ENCODE peak calls at places on chromosome 5, in ten cellular contexts. E is stomach, H is GM12891, X is HCT116, V is GM12878, S is breast epithelium, O is HepG2, W is transverse colon, D is prostate gland, L is GM12892. P is an unnamed sample.

GRCh38 chr5:96572864-96573512 is 89.2 kb upstream of the CAST start:
- DNase-seq in L (no peak), H (no peak), D (no peak), V (no peak), S (no peak), X (no peak), E (no peak), W (no peak), O (no peak), P (no peak)

GRCh38 chr5:35230043-35230611 is at the start of gene PRLR:
- DNase-seq in O (peak; percentile 69), H (peak; percentile 11), V (no peak), S (peak; percentile 69), X (no peak), D (peak; percentile 24), E (peak; percentile 47), W (peak; percentile 62), L (no peak), P (no peak)

GRCh38 chr5:78816143-78816765 is 167.7 kb upstream of the LHFPL2 start:
- DNase-seq in S (no peak), E (no peak), O (no peak), V (no peak), X (no peak), L (no peak), H (no peak), W (no peak), D (no peak), P (no peak)

GRCh38 chr5:43602818-43603534 is at the start of gene NNT:
- DNase-seq in O (peak; percentile 61), X (no peak), L (peak; percentile 62), D (peak; percentile 77), W (peak; percentile 84), H (peak; percentile 64), E (peak; percentile 78), S (peak; percentile 64), V (no peak), P (peak; percentile 96)

GRCh38 chr5:61907995-61908394 is 398.0 kb upstream of the KIF2A start:
- DNase-seq in D (no peak), H (no peak), O (no peak), W (no peak), X (no peak), V (no peak), E (no peak), L (no peak), S (no peak), P (no peak)

GRCh38 chr5:41763096-41763495 is 107.1 kb downstream of the OXCT1 start:
- DNase-seq in X (no peak), D (no peak), E (no peak), S (no peak), W (no peak), V (no peak), O (no peak), H (no peak), L (no peak), P (no peak)

GRCh38 chr5:180080670-180081280 is 9.2 kb upstream of the RNF130 start:
- DNase-seq in H (no peak), W (no peak), X (no peak), O (no peak), L (no peak), S (no peak), D (no peak), E (no peak), V (no peak), P (no peak)

GRCh38 chr5:91027316-91027937 is 355.7 kb downstream of the ARRDC3 start:
- DNase-seq in L (no peak), O (peak; percentile 23), V (no peak), S (no peak), W (no peak), H (no peak), E (no peak), D (no peak), X (no peak), P (no peak)

GRCh38 chr5:67006152-67006848 is 190.3 kb downstream of the CD180 start:
- DNase-seq in V (no peak), S (no peak), X (no peak), O (no peak), D (no peak), W (no peak), E (no peak), H (no peak), L (no peak), P (no peak)

GRCh38 chr5:67003373-67003905 is 193.2 kb downstream of the CD180 start:
- DNase-seq in S (no peak), W (no peak), H (no peak), O (no peak), E (no peak), X (no peak), V (no peak), L (no peak), D (no peak), P (no peak)

GRCh38 chr5:67002832-67003231 is 193.8 kb downstream of the CD180 start:
- DNase-seq in E (no peak), V (no peak), S (no peak), W (no peak), X (no peak), L (no peak), O (peak; percentile 19), H (no peak), D (no peak), P (no peak)

GRCh38 chr5:67004730-67005350 is 191.8 kb downstream of the CD180 start:
- DNase-seq in W (no peak), H (no peak), V (no peak), O (no peak), E (no peak), S (no peak), L (no peak), D (no peak), X (no peak), P (no peak)

DNA sequence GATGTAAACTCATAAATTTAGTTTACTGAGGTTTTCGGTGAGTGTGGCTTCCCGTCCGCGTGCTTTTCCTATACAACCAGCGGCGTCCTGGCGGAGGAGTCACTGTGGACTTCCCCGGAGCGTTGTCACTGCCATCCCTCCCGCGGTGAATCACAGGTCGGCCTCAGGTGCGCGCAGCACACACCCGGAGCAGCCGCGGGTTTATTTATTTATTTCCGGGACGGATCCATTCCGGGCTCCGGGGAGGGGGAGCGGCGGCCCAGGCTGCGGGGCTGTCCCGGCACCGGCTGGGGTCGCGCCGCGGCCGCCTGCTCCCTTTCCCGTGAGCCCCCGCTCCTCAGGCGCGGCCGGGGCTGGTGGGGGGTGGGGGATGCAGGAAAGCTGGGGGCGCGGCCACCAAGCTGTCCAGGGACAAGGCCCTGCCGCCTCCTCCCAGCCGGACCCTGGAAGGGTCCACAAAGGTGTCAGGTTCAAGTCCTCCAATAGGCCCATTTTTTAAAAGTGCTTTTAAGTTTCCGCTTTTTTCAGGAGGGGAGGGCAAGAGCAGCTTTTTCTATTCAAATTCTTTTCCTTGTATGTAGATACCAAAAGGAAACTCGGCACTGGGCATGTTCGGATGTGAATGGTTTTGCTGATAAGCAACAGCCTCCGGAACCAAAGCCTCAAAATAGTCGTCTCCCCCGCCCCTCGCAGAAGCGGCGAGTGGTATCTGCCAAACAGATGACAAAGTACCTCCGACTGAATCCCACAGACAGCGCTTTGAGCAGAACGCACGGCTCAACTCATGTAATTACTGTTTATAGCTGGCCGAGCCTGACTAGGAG is 192.5 kb downstream of the CD180 start:
- DNase-seq in X (peak; percentile 53), L (peak; percentile 23), S (peak; percentile 88), E (peak; percentile 88), D (peak; percentile 91), V (peak; percentile 9), H (no peak), W (peak; percentile 92), O (peak; percentile 96), P (peak; percentile 91)
- TF ChIP-seq POLR2A in X (no peak), L (no peak), S (peak; percentile 28), E (no peak), D (peak; percentile 87), V (no peak), H (no peak), W (peak; percentile 79), O (peak; percentile 61), P (peak; percentile 69)

DNA sequence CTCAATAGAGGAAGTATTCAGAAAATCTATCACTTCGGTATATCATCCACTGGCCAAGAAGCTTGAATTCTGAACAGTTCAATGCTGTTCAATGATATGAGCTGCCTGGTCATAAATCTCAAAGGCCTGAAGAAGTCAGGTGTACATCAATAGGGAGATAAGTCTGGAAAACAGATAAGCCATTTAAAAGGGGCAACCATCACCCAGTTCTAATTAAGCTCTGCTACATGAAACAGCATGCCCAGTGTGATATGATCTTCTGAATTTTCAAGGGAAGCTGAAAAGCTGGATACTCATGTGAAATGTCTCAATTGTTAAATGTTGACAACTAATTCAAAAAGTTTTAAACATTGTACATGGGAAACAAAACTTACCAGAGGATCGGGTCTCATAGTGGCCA is 2020.7 kb upstream of the WWC1 start:
- DNase-seq in L (no peak), S (no peak), D (no peak), E (no peak), V (no peak), O (no peak), X (no peak), W (no peak), H (no peak), P (no peak)
- TF ChIP-seq POLR2AphosphoS5 in L (no peak), S (no peak), D (no peak), E (no peak), V (no peak), O (no peak), X (no peak), W (no peak), H (no peak), P (no peak)

GRCh38 chr5:177446184-177447065 is at the start of gene PRR7:
- DNase-seq in O (no peak), L (peak; percentile 94), H (peak; percentile 92), D (peak; percentile 51), X (no peak), S (no peak), V (no peak), W (peak; percentile 67), E (peak; percentile 66), P (peak; percentile 94)
- TF ChIP-seq POLR2A in O (no peak), L (peak; percentile 86), H (peak; percentile 89), D (no peak), X (no peak), S (no peak), V (no peak), W (peak; percentile 40), E (no peak), P (no peak)

GRCh38 chr5:143920772-143921171 is 108.8 kb downstream of the HMHB1 start:
- DNase-seq in V (no peak), H (no peak), X (no peak), O (no peak), E (no peak), W (no peak), S (no peak), L (no peak), D (no peak), P (no peak)

GRCh38 chr5:143923634-143924265 is 111.8 kb downstream of the HMHB1 start:
- DNase-seq in S (no peak), H (peak; percentile 9), D (no peak), O (no peak), X (no peak), L (no peak), W (no peak), V (no peak), E (no peak), P (no peak)

GRCh38 chr5:143922718-143923117 is 110.8 kb downstream of the HMHB1 start:
- DNase-seq in H (no peak), W (no peak), V (no peak), X (no peak), S (no peak), D (no peak), E (no peak), L (no peak), O (no peak), P (no peak)

GRCh38 chr5:143924311-143924710 is 112.3 kb downstream of the HMHB1 start:
- DNase-seq in L (no peak), S (no peak), W (no peak), E (no peak), O (no peak), D (no peak), V (no peak), X (no peak), H (no peak), P (no peak)

DNA sequence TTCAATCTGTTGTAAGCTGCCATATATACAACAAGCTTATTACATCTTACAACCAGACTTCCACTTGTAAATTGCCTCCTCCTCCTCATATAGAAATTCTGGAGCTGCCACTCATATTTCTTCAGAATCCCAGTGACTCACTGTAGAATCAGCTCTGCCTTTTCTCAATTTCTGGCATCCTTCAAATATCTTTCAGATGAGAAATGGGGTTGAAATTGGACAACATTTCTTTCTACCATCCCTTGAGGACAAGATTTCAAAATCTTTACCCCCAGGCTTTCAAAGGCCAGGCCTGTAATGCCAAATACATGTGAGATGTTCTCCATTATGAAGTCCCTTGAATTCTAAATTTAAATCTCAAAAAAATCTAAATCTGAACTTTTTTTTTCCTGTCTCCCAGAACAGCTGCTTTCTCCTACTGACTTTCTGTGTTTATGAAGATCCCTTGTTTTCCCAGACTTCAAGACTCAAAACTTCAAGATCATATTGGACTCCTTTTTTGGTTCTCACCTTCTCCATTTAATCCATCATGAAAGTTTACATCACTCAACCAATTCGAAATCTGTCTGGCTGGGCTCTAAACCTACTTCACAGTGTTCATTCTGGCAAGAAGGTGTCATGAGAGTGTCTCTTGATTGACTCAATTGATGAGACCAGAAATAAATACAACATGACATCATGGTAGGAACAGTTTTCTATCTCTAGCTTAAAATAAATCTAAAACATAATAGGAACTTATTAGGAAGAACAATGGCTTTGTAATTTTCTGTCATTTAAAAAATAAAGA is 109.8 kb downstream of the HMHB1 start:
- DNase-seq in X (no peak), S (no peak), D (no peak), H (no peak), E (no peak), L (no peak), O (no peak), W (no peak), V (no peak), P (no peak)
- TF ChIP-seq POLR2AphosphoS5 in X (no peak), S (no peak), D (no peak), H (no peak), E (no peak), L (no peak), O (no peak), W (no peak), V (no peak), P (no peak)